ENCODE peak calls at places on chromosomes 4 and X, in ten cellular contexts. One of them, this sample, is unnamed.
A peak's percentile ranks its signal among the peaks of the same experiment; 100 is the strongest.

GRCh38 chrX:48961585-48962091 is 4.2 kb upstream of the OTUD5 start:
- DNase-seq in GM23248: no peak
- DNase-seq in cardiac fibroblast: peak; percentile 88
- DNase-seq in HS-5: no peak
- DNase-seq in hippocampal formation: no peak
- DNase-seq in AG20443: no peak
- DNase-seq in G401: no peak
- DNase-seq in NCI-H524: no peak
- DNase-seq in adrenal gland: peak; percentile 26
- DNase-seq in germinal center: peak; percentile 25
- DNase-seq in this sample: no peak

GRCh38 chr4:2981256-2981804 is 18.0 kb downstream of the GRK4 start:
- DNase-seq in GM23248: no peak
- DNase-seq in cardiac fibroblast: no peak
- DNase-seq in HS-5: no peak
- DNase-seq in hippocampal formation: no peak
- DNase-seq in AG20443: no peak
- DNase-seq in G401: no peak
- DNase-seq in NCI-H524: no peak
- DNase-seq in adrenal gland: no peak
- DNase-seq in germinal center: no peak
- DNase-seq in this sample: no peak

GRCh38 chrX:3518870-3519269 is 172.4 kb upstream of the MXRA5 start:
- DNase-seq in GM23248: peak; percentile 95
- DNase-seq in cardiac fibroblast: peak; percentile 83
- DNase-seq in HS-5: no peak
- DNase-seq in hippocampal formation: no peak
- DNase-seq in AG20443: peak; percentile 76
- DNase-seq in G401: no peak
- DNase-seq in NCI-H524: no peak
- DNase-seq in adrenal gland: peak; percentile 69
- DNase-seq in germinal center: no peak
- DNase-seq in this sample: no peak

GRCh38 chr4:138946306-138946705 is 69.3 kb upstream of the NOCT start:
- DNase-seq in GM23248: no peak
- DNase-seq in cardiac fibroblast: no peak
- DNase-seq in HS-5: no peak
- DNase-seq in hippocampal formation: no peak
- DNase-seq in AG20443: no peak
- DNase-seq in G401: no peak
- DNase-seq in NCI-H524: no peak
- DNase-seq in adrenal gland: no peak
- DNase-seq in germinal center: no peak
- DNase-seq in this sample: no peak

GRCh38 chr4:36244257-36245084 is at the start of gene ARAP2:
- DNase-seq in GM23248: peak; percentile 21
- DNase-seq in cardiac fibroblast: peak; percentile 2
- DNase-seq in HS-5: no peak
- DNase-seq in hippocampal formation: peak; percentile 76
- DNase-seq in AG20443: peak; percentile 16
- DNase-seq in G401: no peak
- DNase-seq in NCI-H524: peak; percentile 15
- DNase-seq in adrenal gland: peak; percentile 29
- DNase-seq in germinal center: peak; percentile 83
- DNase-seq in this sample: peak; percentile 81

GRCh38 chrX:3576886-3577516 is 136.4 kb downstream of the PRKX start:
- DNase-seq in GM23248: peak; percentile 47
- DNase-seq in cardiac fibroblast: peak; percentile 67
- DNase-seq in HS-5: no peak
- DNase-seq in hippocampal formation: no peak
- DNase-seq in AG20443: peak; percentile 21
- DNase-seq in G401: no peak
- DNase-seq in NCI-H524: no peak
- DNase-seq in adrenal gland: no peak
- DNase-seq in germinal center: no peak
- DNase-seq in this sample: no peak

GRCh38 chr4:7206385-7206784 is 14.0 kb downstream of the SORCS2 start:
- DNase-seq in GM23248: peak; percentile 91
- DNase-seq in cardiac fibroblast: peak; percentile 64
- DNase-seq in HS-5: no peak
- DNase-seq in hippocampal formation: no peak
- DNase-seq in AG20443: peak; percentile 73
- DNase-seq in G401: no peak
- DNase-seq in NCI-H524: peak; percentile 69
- DNase-seq in adrenal gland: no peak
- DNase-seq in germinal center: no peak
- DNase-seq in this sample: no peak

GRCh38 chr4:107801766-107802211 is 22.9 kb upstream of the SGMS2 start:
- DNase-seq in GM23248: peak; percentile 76
- DNase-seq in cardiac fibroblast: no peak
- DNase-seq in HS-5: peak; percentile 30
- DNase-seq in hippocampal formation: no peak
- DNase-seq in AG20443: peak; percentile 14
- DNase-seq in G401: no peak
- DNase-seq in NCI-H524: no peak
- DNase-seq in adrenal gland: no peak
- DNase-seq in germinal center: no peak
- DNase-seq in this sample: no peak

GRCh38 chr4:107824367-107825071 is at the start of gene SGMS2:
- DNase-seq in GM23248: peak; percentile 97
- DNase-seq in cardiac fibroblast: peak; percentile 93
- DNase-seq in HS-5: peak; percentile 67
- DNase-seq in hippocampal formation: peak; percentile 36
- DNase-seq in AG20443: peak; percentile 95
- DNase-seq in G401: peak; percentile 77
- DNase-seq in NCI-H524: no peak
- DNase-seq in adrenal gland: peak; percentile 87
- DNase-seq in germinal center: peak; percentile 32
- DNase-seq in this sample: peak; percentile 46

GRCh38 chr4:147453561-147454141 is 27.2 kb upstream of the EDNRA start:
- DNase-seq in GM23248: peak; percentile 10
- DNase-seq in cardiac fibroblast: peak; percentile 92
- DNase-seq in HS-5: no peak
- DNase-seq in hippocampal formation: no peak
- DNase-seq in AG20443: no peak
- DNase-seq in G401: no peak
- DNase-seq in NCI-H524: no peak
- DNase-seq in adrenal gland: no peak
- DNase-seq in germinal center: no peak
- DNase-seq in this sample: no peak

GRCh38 chr4:38673109-38673978 is 9.3 kb downstream of the KLF3 start:
- DNase-seq in GM23248: peak; percentile 73
- DNase-seq in cardiac fibroblast: peak; percentile 58
- DNase-seq in HS-5: no peak
- DNase-seq in hippocampal formation: no peak
- DNase-seq in AG20443: peak; percentile 76
- DNase-seq in G401: peak; percentile 42
- DNase-seq in NCI-H524: peak; percentile 16
- DNase-seq in adrenal gland: no peak
- DNase-seq in germinal center: no peak
- DNase-seq in this sample: no peak

GRCh38 chr4:186650401-186651180 is 73.1 kb downstream of the FAT1 start:
- DNase-seq in GM23248: no peak
- DNase-seq in cardiac fibroblast: no peak
- DNase-seq in HS-5: no peak
- DNase-seq in hippocampal formation: no peak
- DNase-seq in AG20443: no peak
- DNase-seq in G401: no peak
- DNase-seq in NCI-H524: no peak
- DNase-seq in adrenal gland: no peak
- DNase-seq in germinal center: no peak
- DNase-seq in this sample: no peak

GRCh38 chr4:161256716-161257115 is 907.1 kb downstream of the FSTL5 start:
- DNase-seq in GM23248: peak; percentile 1
- DNase-seq in cardiac fibroblast: no peak
- DNase-seq in HS-5: no peak
- DNase-seq in hippocampal formation: no peak
- DNase-seq in AG20443: no peak
- DNase-seq in G401: no peak
- DNase-seq in NCI-H524: no peak
- DNase-seq in adrenal gland: no peak
- DNase-seq in germinal center: no peak
- DNase-seq in this sample: no peak

GRCh38 chrX:137930562-137930961 is 364.6 kb downstream of the ZIC3 start:
- DNase-seq in GM23248: no peak
- DNase-seq in cardiac fibroblast: no peak
- DNase-seq in HS-5: no peak
- DNase-seq in hippocampal formation: no peak
- DNase-seq in AG20443: no peak
- DNase-seq in G401: no peak
- DNase-seq in NCI-H524: no peak
- DNase-seq in adrenal gland: no peak
- DNase-seq in germinal center: no peak
- DNase-seq in this sample: no peak

This sample was measured in GM13977.